ENCODE peak calls at places on chromosomes 4 and X, in four cellular contexts. One of them, this sample, is unnamed.
A peak's percentile ranks its signal among the peaks of the same experiment; 100 is the strongest.

GRCh38 chrX:150767475-150768131 is 74.4 kb downstream of the MTMR1 start:
- DNase-seq in nephron progenitor cell: no peak
- DNase-seq in fibroblast of lung: peak; percentile 94
- DNase-seq in cardiac fibroblast: peak; percentile 84
- DNase-seq in this sample: no peak

GRCh38 chr4:104436542-104436941 is 58.2 kb downstream of the CXXC4 start:
- DNase-seq in nephron progenitor cell: no peak
- DNase-seq in cardiac fibroblast: no peak
- DNase-seq in fibroblast of lung: no peak
- DNase-seq in this sample: no peak

GRCh38 chr4:156169861-156170260 is 216.2 kb upstream of the CTSO start:
- DNase-seq in fibroblast of lung: peak; percentile 42
- DNase-seq in cardiac fibroblast: no peak
- DNase-seq in nephron progenitor cell: no peak
- DNase-seq in this sample: no peak

GRCh38 chrX:46722742-46723568 is 36.0 kb downstream of the SLC9A7 start:
- DNase-seq in cardiac fibroblast: no peak
- DNase-seq in nephron progenitor cell: no peak
- DNase-seq in fibroblast of lung: peak; percentile 58
- DNase-seq in this sample: no peak

GRCh38 chr4:39256436-39256835 is 74.1 kb downstream of the WDR19 start:
- DNase-seq in cardiac fibroblast: peak; percentile 42
- DNase-seq in fibroblast of lung: peak; percentile 75
- DNase-seq in nephron progenitor cell: no peak
- DNase-seq in this sample: no peak

GRCh38 chr4:49058306-49058705 is 72.2 kb downstream of the CWH43 start:
- DNase-seq in fibroblast of lung: no peak
- DNase-seq in nephron progenitor cell: no peak
- DNase-seq in cardiac fibroblast: no peak
- DNase-seq in this sample: no peak

GRCh38 chr4:118221193-118221800 is 131.5 kb downstream of the PRSS12 start:
- DNase-seq in fibroblast of lung: no peak
- DNase-seq in nephron progenitor cell: no peak
- DNase-seq in cardiac fibroblast: no peak
- DNase-seq in this sample: no peak

GRCh38 chr4:152112887-152113286 is 352.1 kb upstream of the GATB start:
- DNase-seq in cardiac fibroblast: no peak
- DNase-seq in fibroblast of lung: no peak
- DNase-seq in nephron progenitor cell: peak; percentile 39
- DNase-seq in this sample: no peak

GRCh38 chr4:150402968-150403367 is 179.0 kb upstream of the MAB21L2 start:
- DNase-seq in fibroblast of lung: peak; percentile 31
- DNase-seq in cardiac fibroblast: no peak
- DNase-seq in nephron progenitor cell: no peak
- DNase-seq in this sample: no peak

GRCh38 chr4:130808492-130808891 is 1712.5 kb downstream of the C4orf33 start:
- DNase-seq in nephron progenitor cell: no peak
- DNase-seq in cardiac fibroblast: peak; percentile 6
- DNase-seq in fibroblast of lung: peak; percentile 1
- DNase-seq in this sample: no peak

GRCh38 chr4:21226637-21227538 is 526.6 kb downstream of the PACRGL start:
- DNase-seq in nephron progenitor cell: no peak
- DNase-seq in fibroblast of lung: no peak
- DNase-seq in cardiac fibroblast: no peak
- DNase-seq in this sample: no peak

GRCh38 chr4:171378323-171378722 is 434.9 kb upstream of the GALNTL6 start:
- DNase-seq in fibroblast of lung: peak; percentile 2
- DNase-seq in nephron progenitor cell: no peak
- DNase-seq in cardiac fibroblast: no peak
- DNase-seq in this sample: no peak

GRCh38 chr4:2937146-2937857 is 25.9 kb downstream of the NOP14 start:
- DNase-seq in cardiac fibroblast: peak; percentile 21
- DNase-seq in nephron progenitor cell: no peak
- DNase-seq in fibroblast of lung: peak; percentile 79
- DNase-seq in this sample: no peak

GRCh38 chr4:156970501-156971167 is 965 bp downstream of the PDGFC start:
- DNase-seq in nephron progenitor cell: peak; percentile 70
- DNase-seq in cardiac fibroblast: peak; percentile 75
- DNase-seq in fibroblast of lung: peak; percentile 57
- DNase-seq in this sample: peak; percentile 51

GRCh38 chrX:52979993-52980392 is 21.7 kb upstream of the FAM156A start:
- DNase-seq in cardiac fibroblast: no peak
- DNase-seq in nephron progenitor cell: no peak
- DNase-seq in fibroblast of lung: peak; percentile 58
- DNase-seq in this sample: no peak

GRCh38 chr4:137956256-137956655 is 285.9 kb downstream of the SLC7A11 start:
- DNase-seq in nephron progenitor cell: no peak
- DNase-seq in cardiac fibroblast: peak; percentile 25
- DNase-seq in fibroblast of lung: peak; percentile 60
- DNase-seq in this sample: no peak

GRCh38 chr4:185911556-185912064 is 99.6 kb upstream of the SORBS2 start:
- DNase-seq in fibroblast of lung: peak; percentile 38
- DNase-seq in nephron progenitor cell: no peak
- DNase-seq in cardiac fibroblast: no peak
- DNase-seq in this sample: no peak

GRCh38 chr4:173731257-173731656 is 201.2 kb upstream of the HAND2 start:
- DNase-seq in fibroblast of lung: no peak
- DNase-seq in cardiac fibroblast: no peak
- DNase-seq in nephron progenitor cell: no peak
- DNase-seq in this sample: no peak

GRCh38 chrX:152958047-152958446 is 35.9 kb downstream of the PNMA5 start:
- DNase-seq in fibroblast of lung: peak; percentile 31
- DNase-seq in cardiac fibroblast: peak; percentile 5
- DNase-seq in nephron progenitor cell: no peak
- DNase-seq in this sample: no peak

GRCh38 chr4:155678011-155678410 is 11.4 kb downstream of the GUCY1A1 start:
- DNase-seq in cardiac fibroblast: no peak
- DNase-seq in fibroblast of lung: no peak
- DNase-seq in nephron progenitor cell: no peak
- DNase-seq in this sample: no peak

GRCh38 chr4:10457255-10457801 is at the start of gene ZNF518B:
- DNase-seq in fibroblast of lung: peak; percentile 61
- DNase-seq in nephron progenitor cell: peak; percentile 72
- DNase-seq in cardiac fibroblast: peak; percentile 75
- DNase-seq in this sample: peak; percentile 57

GRCh38 chr4:76993787-76994641 is 44.5 kb downstream of the SEPTIN11 start:
- DNase-seq in nephron progenitor cell: no peak
- DNase-seq in fibroblast of lung: no peak
- DNase-seq in cardiac fibroblast: no peak
- DNase-seq in this sample: no peak

GRCh38 chrX:111830561-111830960 is 45.4 kb upstream of the TRPC5OS start:
- DNase-seq in nephron progenitor cell: no peak
- DNase-seq in fibroblast of lung: no peak
- DNase-seq in cardiac fibroblast: no peak
- DNase-seq in this sample: no peak

GRCh38 chr4:105460306-105460705 is 13.6 kb downstream of the PPA2 start:
- DNase-seq in nephron progenitor cell: no peak
- DNase-seq in fibroblast of lung: no peak
- DNase-seq in cardiac fibroblast: no peak
- DNase-seq in this sample: no peak

DNA sequence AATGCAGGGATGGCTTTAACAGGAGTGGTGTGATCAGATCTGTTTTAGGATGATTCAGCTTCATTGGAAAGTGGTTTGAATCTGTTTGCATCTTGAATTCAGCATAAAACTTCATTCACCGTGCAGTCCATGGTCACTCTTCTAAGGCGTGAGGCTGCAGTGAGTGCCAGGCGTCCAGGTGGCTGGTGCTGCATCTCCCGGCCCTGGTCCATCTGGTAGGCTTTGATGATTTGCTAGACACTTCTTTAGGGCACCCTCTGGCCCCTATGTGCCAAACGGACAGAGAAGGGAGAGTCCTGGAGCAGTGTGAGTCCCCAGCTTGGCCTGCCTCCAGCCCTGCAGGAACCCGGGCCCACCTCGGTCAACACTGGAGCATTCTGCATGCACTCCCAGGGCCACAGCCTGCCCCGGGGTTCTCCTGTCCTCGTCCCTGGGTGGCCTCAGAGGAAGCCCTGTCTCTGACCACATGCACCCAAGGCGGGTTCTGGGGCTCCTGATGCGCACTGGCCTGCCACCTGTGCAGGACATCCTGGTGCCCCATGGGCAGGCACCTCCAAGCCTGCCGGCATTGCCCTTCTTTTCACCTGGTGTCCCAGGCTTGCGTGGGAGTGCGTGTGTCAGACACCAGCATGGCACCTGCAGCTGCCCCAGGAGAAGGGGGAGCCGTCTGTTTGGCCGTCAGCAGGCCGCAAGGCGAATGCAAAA is 251.6 kb upstream of the PSAPL1 start:
- DNase-seq in nephron progenitor cell: no peak
- DNase-seq in fibroblast of lung: no peak
- DNase-seq in cardiac fibroblast: no peak
- DNase-seq in this sample: no peak
- TF ChIP-seq CTCF in nephron progenitor cell: no peak
- TF ChIP-seq CTCF in fibroblast of lung: no peak
- TF ChIP-seq CTCF in cardiac fibroblast: no peak
- TF ChIP-seq CTCF in this sample: no peak

GRCh38 chrX:54786972-54787371 is 11.1 kb downstream of the ITIH6 start:
- DNase-seq in nephron progenitor cell: peak; percentile 16
- DNase-seq in cardiac fibroblast: no peak
- DNase-seq in fibroblast of lung: no peak
- DNase-seq in this sample: no peak

GRCh38 chrX:54788446-54788845 is 9.6 kb downstream of the ITIH6 start:
- DNase-seq in nephron progenitor cell: no peak
- DNase-seq in cardiac fibroblast: no peak
- DNase-seq in fibroblast of lung: no peak
- DNase-seq in this sample: no peak

DNA sequence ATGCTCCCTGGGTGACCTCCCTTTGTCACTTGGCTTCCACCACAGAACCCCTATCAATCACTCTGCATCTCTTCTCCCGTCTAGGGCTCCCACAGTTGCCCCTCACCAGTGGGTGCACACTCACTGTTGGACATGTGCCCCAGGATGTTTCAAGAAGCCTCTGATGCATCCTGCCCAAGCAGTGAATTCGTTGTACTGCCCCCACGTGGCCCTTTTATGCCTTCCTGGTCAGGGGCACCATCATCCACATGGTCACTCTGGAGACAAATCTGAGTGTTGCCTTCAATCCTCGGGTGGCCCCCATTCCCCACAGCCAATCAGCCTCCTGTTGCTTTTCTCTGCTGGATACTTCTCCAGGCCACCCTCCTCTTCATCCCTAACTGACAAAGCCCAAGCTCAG is 12.2 kb downstream of the ITIH6 start:
- DNase-seq in nephron progenitor cell: no peak
- DNase-seq in cardiac fibroblast: peak; percentile 26
- DNase-seq in fibroblast of lung: no peak
- DNase-seq in this sample: no peak
- TF ChIP-seq CTCF in nephron progenitor cell: peak; percentile 14
- TF ChIP-seq CTCF in cardiac fibroblast: peak; percentile 13
- TF ChIP-seq CTCF in fibroblast of lung: no peak
- TF ChIP-seq CTCF in this sample: peak; percentile 32

DNA sequence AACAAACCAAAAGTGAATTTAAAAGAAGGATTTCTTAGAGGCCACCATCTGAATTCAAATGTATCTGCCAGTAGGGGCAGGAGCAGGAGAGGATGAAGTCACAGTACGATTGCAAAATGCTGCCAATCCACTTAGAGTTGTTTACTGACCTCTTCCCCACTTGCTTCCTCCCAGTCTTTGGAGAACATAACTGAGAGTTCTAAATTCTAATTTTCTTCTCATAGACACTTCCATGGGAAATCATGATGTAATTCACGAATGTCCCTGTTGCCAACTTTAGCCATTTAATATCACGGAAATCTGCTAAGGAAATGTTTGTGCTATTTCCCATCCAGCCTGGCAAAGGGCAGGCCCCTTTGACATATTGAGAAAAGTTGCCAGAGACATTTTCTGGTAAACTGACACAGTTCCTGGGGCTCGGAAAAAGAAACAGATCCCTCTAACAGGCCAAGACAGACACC is 33.6 kb upstream of the NOCT start:
- DNase-seq in fibroblast of lung: peak; percentile 30
- DNase-seq in nephron progenitor cell: no peak
- DNase-seq in cardiac fibroblast: peak; percentile 93
- DNase-seq in this sample: no peak
- TF ChIP-seq CTCF in fibroblast of lung: peak; percentile 35
- TF ChIP-seq CTCF in nephron progenitor cell: no peak
- TF ChIP-seq CTCF in cardiac fibroblast: peak; percentile 45
- TF ChIP-seq CTCF in this sample: peak; percentile 30

GRCh38 chr4:24395937-24396336 is 188.4 kb downstream of the DHX15 start:
- DNase-seq in nephron progenitor cell: no peak
- DNase-seq in fibroblast of lung: no peak
- DNase-seq in cardiac fibroblast: no peak
- DNase-seq in this sample: no peak
- TF ChIP-seq CTCF in nephron progenitor cell: no peak
- TF ChIP-seq CTCF in fibroblast of lung: no peak
- TF ChIP-seq CTCF in cardiac fibroblast: no peak
- TF ChIP-seq CTCF in this sample: no peak

DNA sequence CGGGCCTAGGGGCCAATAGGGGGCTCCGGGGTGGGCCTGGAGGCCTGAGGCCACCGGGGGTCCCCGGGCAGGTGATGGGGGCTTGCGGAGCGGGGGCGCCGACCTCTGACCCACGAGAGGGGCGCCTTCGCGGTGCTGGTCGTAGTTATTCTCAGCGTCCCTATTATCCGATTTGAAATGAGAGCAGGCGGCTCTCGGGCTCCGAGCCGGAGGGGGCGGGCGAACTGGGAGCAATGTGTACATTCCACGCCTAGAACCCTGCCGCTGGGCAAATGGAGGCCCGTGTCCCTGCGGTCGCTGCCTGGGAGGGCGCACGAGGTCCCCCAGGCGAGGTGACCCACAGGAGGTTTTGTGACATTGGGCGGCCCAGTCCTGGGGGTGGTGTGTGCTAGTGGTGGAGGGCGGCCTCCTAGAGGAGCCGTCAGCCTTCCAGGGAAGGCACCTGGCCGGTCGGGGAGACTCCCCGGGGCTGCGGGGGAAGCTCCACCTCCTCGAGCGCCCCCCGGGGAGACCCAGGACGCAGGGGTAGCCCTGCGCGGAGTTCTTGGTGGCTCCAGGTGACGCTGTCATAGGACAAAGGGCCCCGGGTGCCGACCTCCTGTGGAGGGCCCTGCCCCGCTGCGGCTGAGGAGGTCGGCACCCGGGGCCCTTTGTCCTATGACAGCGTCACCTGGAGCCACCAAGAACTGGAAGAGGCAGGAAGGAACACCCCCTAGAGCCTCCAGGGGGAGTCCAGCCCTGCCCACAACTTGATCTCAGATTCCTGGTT is 102.6 kb upstream of the PRKX start:
- DNase-seq in nephron progenitor cell: peak; percentile 62
- DNase-seq in fibroblast of lung: peak; percentile 40
- DNase-seq in cardiac fibroblast: peak; percentile 38
- DNase-seq in this sample: peak; percentile 51
- TF ChIP-seq CTCF in nephron progenitor cell: no peak
- TF ChIP-seq CTCF in fibroblast of lung: no peak
- TF ChIP-seq CTCF in cardiac fibroblast: no peak
- TF ChIP-seq CTCF in this sample: peak; percentile 14

GRCh38 chr4:1510931-1511330 is 104.7 kb upstream of the NKX1-1 start:
- DNase-seq in nephron progenitor cell: no peak
- DNase-seq in cardiac fibroblast: no peak
- DNase-seq in fibroblast of lung: no peak
- DNase-seq in this sample: no peak
- TF ChIP-seq CTCF in nephron progenitor cell: no peak
- TF ChIP-seq CTCF in cardiac fibroblast: no peak
- TF ChIP-seq CTCF in fibroblast of lung: no peak
- TF ChIP-seq CTCF in this sample: no peak

GRCh38 chr4:85244638-85245037 is 230.3 kb upstream of the ARHGAP24 start:
- DNase-seq in cardiac fibroblast: no peak
- DNase-seq in nephron progenitor cell: no peak
- DNase-seq in fibroblast of lung: no peak
- DNase-seq in this sample: no peak

GRCh38 chr4:85246055-85246454 is 228.9 kb upstream of the ARHGAP24 start:
- DNase-seq in nephron progenitor cell: no peak
- DNase-seq in fibroblast of lung: no peak
- DNase-seq in cardiac fibroblast: no peak
- DNase-seq in this sample: no peak

GRCh38 chr4:85243857-85244256 is 231.1 kb upstream of the ARHGAP24 start:
- DNase-seq in nephron progenitor cell: no peak
- DNase-seq in fibroblast of lung: no peak
- DNase-seq in cardiac fibroblast: peak; percentile 19
- DNase-seq in this sample: no peak
- TF ChIP-seq CTCF in nephron progenitor cell: no peak
- TF ChIP-seq CTCF in fibroblast of lung: no peak
- TF ChIP-seq CTCF in cardiac fibroblast: no peak
- TF ChIP-seq CTCF in this sample: no peak

This sample was measured in neural crest cell.